ENCODE peak calls at places on chromosomes 6 and 20, in eight cellular contexts. X, H, A, Y, M, Q, Z and K are unnamed samples. For H3K4me1, the result is how much of the 10 kb centered on the place peaks cover.

GRCh38 chr20:32960849-32961731 is 43.1 kb downstream of the SUN5 start:
- DNase-seq in X (no peak), H (no peak), A (no peak), Y (no peak), M (peak), Q (no peak), Z (no peak), K (no peak)

GRCh38 chr6:89412071-89413005 is at the start of gene RRAGD:
- DNase-seq in X (peak), H (peak), A (peak), Y (peak), M (no peak), Q (peak), Z (peak), K (peak)

GRCh38 chr6:131565041-131565440 is 8.0 kb upstream of the ARG1 start:
- DNase-seq in X (no peak), H (no peak), A (no peak), Y (no peak), M (no peak), Q (no peak), Z (no peak), K (no peak)

GRCh38 chr20:45487231-45487635 is 17.7 kb downstream of the WFDC2 start:
- DNase-seq in X (no peak), H (no peak), A (peak), Y (peak), M (no peak), Q (peak), Z (no peak), K (peak)

GRCh38 chr20:21353236-21353635 is 44.1 kb downstream of the NKX2-4 start:
- DNase-seq in X (no peak), H (no peak), A (no peak), Y (no peak), M (no peak), Q (no peak), Z (no peak), K (no peak)

GRCh38 chr6:42257614-42258013 is 40.0 kb upstream of the MRPS10 start:
- DNase-seq in X (no peak), H (no peak), A (no peak), Y (no peak), M (no peak), Q (no peak), Z (no peak), K (no peak)

GRCh38 chr20:19449051-19449450 is 236.6 kb downstream of the SLC24A3 start:
- DNase-seq in X (no peak), H (peak), A (no peak), Y (no peak), M (no peak), Q (no peak), Z (no peak), K (peak)

GRCh38 chr6:88614306-88614877 is 349.0 kb downstream of the RNGTT start:
- DNase-seq in X (no peak), H (no peak), A (no peak), Y (no peak), M (no peak), Q (no peak), Z (no peak), K (no peak)

GRCh38 chr6:35047265-35048011 is 93.7 kb downstream of the TCP11 start:
- DNase-seq in X (no peak), H (no peak), A (no peak), Y (no peak), M (no peak), Q (no peak), Z (no peak), K (peak)

GRCh38 chr6:156502969-156503504 is 274.1 kb upstream of the ARID1B start:
- DNase-seq in X (no peak), H (no peak), A (no peak), Y (no peak), M (peak), Q (no peak), Z (no peak), K (no peak)

GRCh38 chr6:150176152-150176551 is 33.3 kb downstream of the PPP1R14C start:
- DNase-seq in X (peak), H (no peak), A (no peak), Y (no peak), M (no peak), Q (no peak), Z (peak), K (peak)

GRCh38 chr6:150043501-150044412 is 18.4 kb upstream of the RAET1L start:
- DNase-seq in X (no peak), H (no peak), A (no peak), Y (no peak), M (no peak), Q (no peak), Z (peak), K (no peak)

GRCh38 chr6:108186226-108186625 is 20.4 kb downstream of the NR2E1 start:
- DNase-seq in X (no peak), H (no peak), A (no peak), Y (no peak), M (no peak), Q (no peak), Z (peak), K (no peak)

GRCh38 chr6:157126183-157127098 is 196.9 kb downstream of the TMEM242 start:
- DNase-seq in X (no peak), H (no peak), A (no peak), Y (no peak), M (no peak), Q (no peak), Z (no peak), K (no peak)

GRCh38 chr6:140225587-140226438 is 851.4 kb upstream of the CITED2 start:
- DNase-seq in X (no peak), H (no peak), A (no peak), Y (no peak), M (no peak), Q (no peak), Z (no peak), K (no peak)

GRCh38 chr6:47235964-47236760 is 73.5 kb downstream of the TNFRSF21 start:
- DNase-seq in X (no peak), H (no peak), A (no peak), Y (peak), M (no peak), Q (peak), Z (peak), K (no peak)

GRCh38 chr6:112649853-112650252 is 302.7 kb downstream of the RFPL4B start:
- DNase-seq in X (no peak), H (no peak), A (no peak), Y (no peak), M (no peak), Q (no peak), Z (no peak), K (no peak)

GRCh38 chr20:2402271-2402980 is 21.7 kb downstream of the TGM6 start:
- DNase-seq in X (no peak), H (no peak), A (peak), Y (peak), M (no peak), Q (no peak), Z (no peak), K (no peak)

GRCh38 chr6:158050107-158050735 is 68.6 kb downstream of the SYNJ2 start:
- DNase-seq in X (no peak), H (no peak), A (no peak), Y (no peak), M (no peak), Q (no peak), Z (no peak), K (no peak)

GRCh38 chr20:3194617-3195280 is 9.7 kb downstream of the DDRGK1 start:
- DNase-seq in X (no peak), H (no peak), A (no peak), Y (no peak), M (no peak), Q (no peak), Z (no peak), K (no peak)

GRCh38 chr6:42339991-42340401 is 111.7 kb downstream of the TRERF1 start:
- DNase-seq in X (no peak), H (no peak), A (no peak), Y (no peak), M (no peak), Q (no peak), Z (no peak), K (no peak)

GRCh38 chr20:51496964-51497363 is 45.6 kb downstream of the NFATC2 start:
- DNase-seq in X (no peak), H (no peak), A (no peak), Y (no peak), M (no peak), Q (no peak), Z (no peak), K (no peak)

GRCh38 chr6:158057213-158057987 is 75.7 kb downstream of the SYNJ2 start:
- DNase-seq in X (peak), H (peak), A (peak), Y (no peak), M (no peak), Q (no peak), Z (no peak), K (no peak)

GRCh38 chr6:41306187-41306854 is 19.8 kb upstream of the TREM1 start:
- DNase-seq in X (no peak), H (no peak), A (peak), Y (peak), M (no peak), Q (no peak), Z (peak), K (peak)

GRCh38 chr6:111842891-111843290 is 30.4 kb downstream of the FYN start:
- DNase-seq in X (no peak), H (no peak), A (no peak), Y (peak), M (no peak), Q (no peak), Z (no peak), K (no peak)

GRCh38 chr6:112592159-112592558 is 245.0 kb downstream of the RFPL4B start:
- DNase-seq in X (no peak), H (no peak), A (no peak), Y (no peak), M (no peak), Q (no peak), Z (no peak), K (no peak)

GRCh38 chr20:60001027-60001567 is 42.9 kb downstream of the CDH26 start:
- DNase-seq in X (no peak), H (no peak), A (no peak), Y (no peak), M (no peak), Q (no peak), Z (no peak), K (no peak)

GRCh38 chr6:108562503-108562993 is 1.8 kb downstream of the FOXO3 start:
- DNase-seq in X (peak), H (peak), A (peak), Y (peak), M (peak), Q (peak), Z (peak), K (peak)

GRCh38 chr6:6007311-6008113 is 787 bp upstream of the NRN1 start:
- DNase-seq in X (no peak), H (no peak), A (no peak), Y (peak), M (no peak), Q (no peak), Z (peak), K (no peak)

GRCh38 chr20:8394308-8394945 is 262.4 kb downstream of the PLCB1 start:
- DNase-seq in X (no peak), H (no peak), A (no peak), Y (no peak), M (no peak), Q (no peak), Z (no peak), K (no peak)

GRCh38 chr6:125812394-125813231 is 21.9 kb downstream of the NCOA7 start:
- DNase-seq in X (no peak), H (no peak), A (peak), Y (no peak), M (no peak), Q (no peak), Z (no peak), K (no peak)

GRCh38 chr6:148440877-148441453 is 98.3 kb downstream of the SASH1 start:
- DNase-seq in X (peak), H (peak), A (peak), Y (peak), M (no peak), Q (peak), Z (peak), K (peak)

GRCh38 chr20:39342463-39342862 is 380.3 kb downstream of the DHX35 start:
- DNase-seq in X (no peak), H (no peak), A (no peak), Y (no peak), M (no peak), Q (no peak), Z (no peak), K (no peak)

GRCh38 chr20:39333211-39333610 is 371.1 kb downstream of the DHX35 start:
- DNase-seq in X (no peak), H (no peak), A (no peak), Y (no peak), M (no peak), Q (no peak), Z (no peak), K (no peak)

GRCh38 chr20:39338977-39339376 is 376.8 kb downstream of the DHX35 start:
- DNase-seq in X (no peak), H (no peak), A (no peak), Y (no peak), M (no peak), Q (no peak), Z (no peak), K (no peak)
- H3K27ac ChIP-seq in X (peak), H (no peak), A (no peak), Y (no peak), M (no peak), Q (no peak), Z (no peak), K (no peak)

DNA sequence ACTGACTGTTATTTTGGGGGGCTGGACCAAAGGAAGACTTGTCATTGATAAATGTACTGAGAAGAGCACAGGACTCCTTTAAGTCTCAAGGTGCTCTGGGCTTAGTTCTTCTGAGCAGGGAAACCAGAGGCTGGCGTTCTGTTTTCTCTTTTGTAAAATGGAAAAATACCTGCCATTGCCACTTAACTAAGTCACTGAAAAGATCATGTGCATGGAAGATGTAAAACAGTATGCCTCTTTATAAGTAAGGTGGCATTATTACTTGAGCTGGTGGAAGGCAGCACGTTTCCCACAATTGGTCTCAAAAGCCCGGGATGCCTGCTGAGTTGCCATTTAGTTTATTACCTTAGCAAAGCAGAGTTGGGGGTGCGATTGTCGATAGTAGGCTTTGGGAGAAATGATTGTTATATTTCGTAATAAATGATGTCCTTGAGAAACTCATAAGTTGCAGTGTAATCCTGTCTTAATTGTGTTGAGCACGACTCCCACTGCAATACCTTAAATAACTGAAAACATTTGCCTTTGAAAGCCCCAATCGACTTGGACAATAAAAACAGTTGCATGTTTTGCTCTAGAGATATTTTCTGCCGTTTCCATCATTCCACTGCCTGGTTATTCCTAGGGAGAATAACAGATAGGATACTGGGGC is 3.6 kb downstream of the JARID2 start:
- DNase-seq in X (no peak), H (no peak), A (no peak), Y (no peak), M (no peak), Q (no peak), Z (no peak), K (no peak)
- H3K4me1 ChIP-seq in X (under half), H (under half), A (under half), Y (under half), M (under half), Q (under half), Z (under half), K (under half)

GRCh38 chr6:56542367-56543331 is 100.0 kb downstream of the DST start:
- DNase-seq in X (peak), H (peak), A (peak), Y (peak), M (peak), Q (peak), Z (peak), K (peak)
- H3K27ac ChIP-seq in X (peak), H (peak), A (peak), Y (peak), M (peak), Q (peak), Z (peak), K (peak)

DNA sequence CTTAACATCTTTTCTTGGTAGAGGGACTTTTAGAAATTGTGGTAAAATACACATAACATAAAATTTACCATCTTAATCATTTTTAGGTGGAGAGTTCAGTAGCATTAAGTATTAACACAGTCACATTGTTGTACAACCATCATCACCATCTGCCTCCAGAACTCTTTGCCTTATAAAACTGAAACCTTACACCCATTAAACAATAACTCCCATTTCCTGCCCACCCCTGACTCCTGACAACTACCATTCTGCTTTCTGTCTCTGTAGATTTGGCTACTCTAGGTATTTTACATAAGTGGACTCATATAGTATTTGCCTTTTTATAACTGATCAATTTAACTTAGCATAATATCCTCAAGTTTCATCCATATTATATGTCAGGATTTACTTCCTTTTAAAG is 88.7 kb downstream of the ZHX3 start:
- DNase-seq in X (no peak), H (no peak), A (no peak), Y (no peak), M (no peak), Q (no peak), Z (no peak), K (no peak)
- H3K4me1 ChIP-seq in X (half or more), H (under half), A (under half), Y (under half), M (under half), Q (under half), Z (under half), K (under half)

GRCh38 chr6:55953384-55953783 is 78.0 kb upstream of the BMP5 start:
- DNase-seq in X (no peak), H (no peak), A (peak), Y (no peak), M (no peak), Q (no peak), Z (no peak), K (no peak)
- H3K27ac ChIP-seq in X (no peak), H (no peak), A (peak), Y (no peak), M (no peak), Q (no peak), Z (no peak), K (no peak)